ENCODE peak calls at places on chromosomes 2 and 18, in four cellular contexts. One of them, this sample, is unnamed.

GRCh38 chr2:112996635-112997034 is 8.6 kb upstream of the IL36A start:
- DNase-seq in H1: no peak
- DNase-seq in GM12878: no peak
- DNase-seq in HepG2: no peak
- DNase-seq in this sample: no peak

GRCh38 chr2:66305714-66306113 is 129.2 kb upstream of the MEIS1 start:
- DNase-seq in GM12878: no peak
- DNase-seq in HepG2: no peak
- DNase-seq in H1: no peak
- DNase-seq in this sample: no peak

GRCh38 chr2:32652555-32653209 is 24.8 kb downstream of the TTC27 start:
- DNase-seq in H1: no peak
- DNase-seq in HepG2: no peak
- DNase-seq in GM12878: no peak
- DNase-seq in this sample: no peak

GRCh38 chr2:88167740-88168139 is 2.4 kb upstream of the THNSL2 start:
- DNase-seq in H1: no peak
- DNase-seq in GM12878: no peak
- DNase-seq in HepG2: no peak
- DNase-seq in this sample: no peak

GRCh38 chr2:127173073-127173472 is 47.0 kb downstream of the CYP27C1 start:
- DNase-seq in H1: no peak
- DNase-seq in GM12878: no peak
- DNase-seq in HepG2: no peak
- DNase-seq in this sample: no peak

GRCh38 chr18:47826157-47827074 is 104.0 kb downstream of the SMAD2 start:
- DNase-seq in HepG2: no peak
- DNase-seq in H1: no peak
- DNase-seq in GM12878: no peak
- DNase-seq in this sample: no peak

GRCh38 chr2:140882671-140883620 is 1247.9 kb downstream of the LRP1B start:
- DNase-seq in H1: no peak
- DNase-seq in GM12878: no peak
- DNase-seq in HepG2: no peak
- DNase-seq in this sample: no peak

GRCh38 chr2:240529344-240529999 is 28.3 kb downstream of the ANKMY1 start:
- DNase-seq in H1: no peak
- DNase-seq in HepG2: no peak
- DNase-seq in GM12878: no peak
- DNase-seq in this sample: no peak

GRCh38 chr2:233556756-233557736 is 9.5 kb downstream of the USP40 start:
- DNase-seq in HepG2: no peak
- DNase-seq in GM12878: no peak
- DNase-seq in H1: no peak
- DNase-seq in this sample: no peak

GRCh38 chr2:174681983-174682577 is 82.2 kb downstream of the CHRNA1 start:
- DNase-seq in HepG2: no peak
- DNase-seq in GM12878: no peak
- DNase-seq in H1: peak; percentile 66
- DNase-seq in this sample: no peak

GRCh38 chr2:104425850-104426581 is 427.9 kb upstream of the POU3F3 start:
- DNase-seq in HepG2: no peak
- DNase-seq in H1: no peak
- DNase-seq in GM12878: no peak
- DNase-seq in this sample: no peak
- TF ChIP-seq CBX5 in HepG2: no peak
- TF ChIP-seq CBX5 in H1: no peak
- TF ChIP-seq CBX5 in GM12878: no peak
- TF ChIP-seq CBX5 in this sample: no peak

DNA sequence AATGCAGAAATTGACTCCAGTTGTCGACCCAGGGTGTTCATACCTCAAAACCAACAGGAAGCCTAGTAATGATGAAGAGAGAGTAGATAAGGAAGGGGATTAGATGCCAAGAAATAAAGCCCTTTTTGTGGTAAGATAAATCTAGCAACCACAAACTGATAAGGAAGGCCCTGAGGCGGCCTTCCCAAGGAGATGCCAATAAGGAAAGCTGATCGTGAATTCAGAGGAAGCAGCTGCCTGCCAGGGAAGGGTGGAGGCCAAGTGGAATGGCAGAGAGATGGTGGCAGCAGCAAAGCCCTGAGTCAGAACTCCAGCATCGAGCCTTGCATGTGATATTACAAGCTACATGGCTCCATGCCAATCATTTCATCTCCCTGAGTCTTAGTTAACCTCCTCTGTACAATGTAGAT is 126.3 kb downstream of the IRS1 start:
- DNase-seq in H1: no peak
- DNase-seq in HepG2: no peak
- DNase-seq in GM12878: no peak
- DNase-seq in this sample: no peak
- TF ChIP-seq CBX5 in H1: no peak
- TF ChIP-seq CBX5 in HepG2: no peak
- TF ChIP-seq CBX5 in GM12878: no peak
- TF ChIP-seq CBX5 in this sample: no peak

GRCh38 chr2:56656826-56657225 is 473.0 kb downstream of the CCDC85A start:
- DNase-seq in H1: no peak
- DNase-seq in GM12878: no peak
- DNase-seq in HepG2: no peak
- DNase-seq in this sample: no peak

GRCh38 chr2:56654936-56655335 is 471.1 kb downstream of the CCDC85A start:
- DNase-seq in HepG2: no peak
- DNase-seq in GM12878: no peak
- DNase-seq in H1: no peak
- DNase-seq in this sample: no peak
- TF ChIP-seq CBX5 in HepG2: no peak
- TF ChIP-seq CBX5 in GM12878: no peak
- TF ChIP-seq CBX5 in H1: no peak
- TF ChIP-seq CBX5 in this sample: no peak

GRCh38 chr2:179711375-179711774 is 150.0 kb downstream of the ZNF385B start:
- DNase-seq in HepG2: peak; percentile 6
- DNase-seq in GM12878: no peak
- DNase-seq in H1: no peak
- DNase-seq in this sample: no peak

GRCh38 chr2:179712825-179713224 is 148.6 kb downstream of the ZNF385B start:
- DNase-seq in H1: no peak
- DNase-seq in HepG2: no peak
- DNase-seq in GM12878: no peak
- DNase-seq in this sample: no peak

GRCh38 chr2:179720173-179720772 is 141.1 kb downstream of the ZNF385B start:
- DNase-seq in HepG2: no peak
- DNase-seq in H1: no peak
- DNase-seq in GM12878: no peak
- DNase-seq in this sample: no peak

GRCh38 chr2:179715196-179715595 is 146.2 kb downstream of the ZNF385B start:
- DNase-seq in GM12878: no peak
- DNase-seq in HepG2: no peak
- DNase-seq in H1: no peak
- DNase-seq in this sample: no peak
- TF ChIP-seq CBX5 in GM12878: no peak
- TF ChIP-seq CBX5 in HepG2: no peak
- TF ChIP-seq CBX5 in H1: no peak
- TF ChIP-seq CBX5 in this sample: no peak

GRCh38 chr2:209474960-209475359 is 51.1 kb downstream of the MAP2 start:
- DNase-seq in H1: no peak
- DNase-seq in GM12878: no peak
- DNase-seq in HepG2: no peak
- DNase-seq in this sample: no peak

GRCh38 chr2:209476367-209477191 is 52.7 kb downstream of the MAP2 start:
- DNase-seq in H1: no peak
- DNase-seq in GM12878: no peak
- DNase-seq in HepG2: no peak
- DNase-seq in this sample: no peak

GRCh38 chr2:209472871-209473270 is 49.0 kb downstream of the MAP2 start:
- DNase-seq in GM12878: no peak
- DNase-seq in H1: no peak
- DNase-seq in HepG2: no peak
- DNase-seq in this sample: no peak

GRCh38 chr2:209472386-209472832 is 48.6 kb downstream of the MAP2 start:
- DNase-seq in HepG2: no peak
- DNase-seq in H1: no peak
- DNase-seq in GM12878: no peak
- DNase-seq in this sample: no peak

DNA sequence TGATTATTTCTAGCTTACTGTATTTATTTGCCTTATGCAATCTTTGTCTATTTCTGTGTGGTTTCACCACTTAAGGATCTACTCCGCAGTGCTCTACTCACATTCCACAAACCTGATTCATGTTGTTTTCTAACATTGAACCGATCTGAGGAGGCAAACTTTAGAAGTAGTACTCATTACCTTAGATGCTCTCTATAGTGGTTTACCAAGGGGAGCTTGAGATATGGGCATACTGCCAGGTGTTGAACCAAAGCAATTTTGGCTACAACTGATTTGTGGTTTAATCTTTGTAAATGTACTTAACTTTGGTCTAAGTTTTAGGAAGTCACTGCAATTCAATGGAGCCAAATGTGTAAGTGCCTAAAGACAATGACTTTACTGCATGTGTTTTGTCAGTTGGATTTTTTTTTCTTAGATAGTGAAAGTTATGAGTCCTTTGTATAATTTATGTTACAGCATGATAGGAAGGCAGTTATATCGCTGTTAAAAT is 50.1 kb downstream of the MAP2 start:
- DNase-seq in HepG2: peak; percentile 24
- DNase-seq in GM12878: no peak
- DNase-seq in H1: no peak
- DNase-seq in this sample: no peak
- TF ChIP-seq CBX5 in HepG2: no peak
- TF ChIP-seq CBX5 in GM12878: no peak
- TF ChIP-seq CBX5 in H1: no peak
- TF ChIP-seq CBX5 in this sample: no peak

GRCh38 chr2:54768772-54769428 is 45.4 kb downstream of the EML6 start:
- DNase-seq in HepG2: no peak
- DNase-seq in GM12878: no peak
- DNase-seq in H1: no peak
- DNase-seq in this sample: no peak

GRCh38 chr2:54771166-54771565 is 47.7 kb downstream of the EML6 start:
- DNase-seq in GM12878: no peak
- DNase-seq in HepG2: no peak
- DNase-seq in H1: no peak
- DNase-seq in this sample: no peak

GRCh38 chr2:54770211-54770610 is 46.7 kb downstream of the EML6 start:
- DNase-seq in HepG2: no peak
- DNase-seq in H1: no peak
- DNase-seq in GM12878: no peak
- DNase-seq in this sample: no peak

GRCh38 chr2:54770676-54771075 is 47.2 kb downstream of the EML6 start:
- DNase-seq in H1: no peak
- DNase-seq in HepG2: no peak
- DNase-seq in GM12878: no peak
- DNase-seq in this sample: no peak

DNA sequence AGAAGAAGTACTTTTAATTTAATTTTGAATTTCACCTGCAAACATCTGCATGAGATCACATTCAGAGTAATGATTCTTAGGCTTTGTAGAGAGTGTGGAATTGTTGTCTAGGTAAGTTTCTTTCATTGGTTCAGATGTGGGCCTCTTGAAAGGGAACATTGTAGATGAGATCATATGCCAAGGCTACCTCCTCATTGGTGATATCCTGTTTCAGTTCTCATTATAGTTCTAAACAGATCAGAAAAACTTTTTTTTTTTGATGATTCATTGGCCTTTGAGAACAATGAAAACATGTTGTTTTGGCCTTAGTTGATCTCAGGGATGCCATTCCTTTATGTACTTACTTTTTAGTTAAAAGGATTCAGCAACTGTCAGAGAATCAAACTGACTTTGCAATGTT is 44.5 kb downstream of the EML6 start:
- DNase-seq in GM12878: no peak
- DNase-seq in H1: no peak
- DNase-seq in HepG2: no peak
- DNase-seq in this sample: no peak
- TF ChIP-seq CBX5 in GM12878: no peak
- TF ChIP-seq CBX5 in H1: no peak
- TF ChIP-seq CBX5 in HepG2: no peak
- TF ChIP-seq CBX5 in this sample: no peak